ENCODE peak calls at places on chromosomes 7 and 10, in five cellular contexts. Z is midbrain, U is stomach, Q is PC-3, H is H7. W is an unnamed sample.

GRCh38 chr10:31359979-31360378 is 41.0 kb downstream of the ZEB1 start:
- DNase-seq in Z (no peak), U (no peak), Q (peak; percentile 45), H (no peak), W (no peak)

GRCh38 chr7:153858335-153858734 is 193.9 kb upstream of the DPP6 start:
- DNase-seq in Z (no peak), U (no peak), Q (no peak), H (no peak), W (no peak)

GRCh38 chr10:17742918-17743317 is 9.1 kb upstream of the TMEM236 start:
- DNase-seq in Z (peak; percentile 43), U (peak; percentile 58), Q (peak; percentile 49), H (peak; percentile 36), W (peak; percentile 51)

GRCh38 chr10:101301111-101301731 is 52.7 kb upstream of the BTRC start:
- DNase-seq in Z (no peak), U (peak; percentile 52), Q (peak; percentile 66), H (peak; percentile 68), W (peak; percentile 74)

GRCh38 chr10:12473491-12473890 is 124.1 kb downstream of the CAMK1D start:
- DNase-seq in Z (no peak), U (no peak), Q (no peak), H (no peak), W (no peak)

GRCh38 chr10:103166527-103166926 is 26.5 kb downstream of the NT5C2 start:
- DNase-seq in Z (no peak), U (no peak), Q (no peak), H (no peak), W (no peak)

GRCh38 chr10:73810735-73811465 is 498 bp downstream of the NDST2 start:
- DNase-seq in Z (no peak), U (peak; percentile 35), Q (peak; percentile 68), H (peak; percentile 90), W (no peak)

GRCh38 chr7:33904680-33905388 is 505 bp upstream of the BMPER start:
- DNase-seq in Z (peak; percentile 25), U (peak; percentile 40), Q (no peak), H (peak; percentile 84), W (no peak)

GRCh38 chr10:124056337-124056980 is 36.9 kb downstream of the CHST15 start:
- DNase-seq in Z (no peak), U (no peak), Q (no peak), H (no peak), W (no peak)

GRCh38 chr7:19209297-19209696 is 64.1 kb upstream of the FERD3L start:
- DNase-seq in Z (no peak), U (no peak), Q (no peak), H (no peak), W (no peak)

GRCh38 chr10:102735065-102735562 is 8.6 kb upstream of the WBP1L start:
- DNase-seq in Z (no peak), U (no peak), Q (no peak), H (peak; percentile 75), W (no peak)

GRCh38 chr7:134470864-134471263 is 12.0 kb upstream of the AKR1B1 start:
- DNase-seq in Z (no peak), U (no peak), Q (peak; percentile 79), H (no peak), W (no peak)

GRCh38 chr7:111839261-111839660 is 277.0 kb upstream of the IMMP2L start:
- DNase-seq in Z (no peak), U (no peak), Q (no peak), H (no peak), W (no peak)

GRCh38 chr10:75043256-75044121 is 68.0 kb upstream of the SAMD8 start:
- DNase-seq in Z (no peak), U (no peak), Q (no peak), H (peak; percentile 83), W (no peak)

GRCh38 chr10:104080762-104081161 is 4.9 kb downstream of the COL17A1 start:
- DNase-seq in Z (peak; percentile 13), U (no peak), Q (peak; percentile 38), H (no peak), W (no peak)

GRCh38 chr7:26197153-26198115 is 3.1 kb downstream of the HNRNPA2B1 start:
- DNase-seq in Z (peak; percentile 13), U (no peak), Q (no peak), H (no peak), W (no peak)

GRCh38 chr10:95832216-95833037 is 75.3 kb upstream of the CC2D2B start:
- DNase-seq in Z (no peak), U (no peak), Q (no peak), H (no peak), W (no peak)

GRCh38 chr7:80724249-80724871 is 85.9 kb downstream of the CD36 start:
- DNase-seq in Z (no peak), U (no peak), Q (peak; percentile 6), H (no peak), W (peak; percentile 39)

GRCh38 chr7:24728503-24729364 is 28.5 kb downstream of the GSDME start:
- DNase-seq in Z (no peak), U (no peak), Q (no peak), H (no peak), W (no peak)

GRCh38 chr7:42247301-42247700 is 10.3 kb upstream of the GLI3 start:
- DNase-seq in Z (no peak), U (no peak), Q (no peak), H (no peak), W (no peak)